ENCODE peak calls at places on chromosomes 5 and 9, in ten cellular contexts. M is brain microvascular endothelial cell; F is A549; L is IMR-90; R is sigmoid colon; X is fibroblast of villous mesenchyme; S is fibroblast of mammary gland; D is heart right ventricle; A is colonic mucosa; Q is CD8-positive, alpha-beta memory T cell. E is an unnamed sample.
A peak's percentile ranks its signal among the peaks of the same experiment; 100 is the strongest.

GRCh38 chr5:22567983-22568382 is 285.2 kb downstream of the CDH12 start:
- DNase-seq in M (no peak), D (no peak), X (no peak), F (no peak), A (no peak), S (no peak), L (peak; percentile 56), R (no peak), Q (no peak), E (no peak)

GRCh38 chr5:178126556-178126955 is 4.3 kb upstream of the RMND5B start:
- DNase-seq in Q (no peak), D (no peak), L (no peak), A (no peak), F (no peak), X (no peak), M (no peak), S (no peak), R (no peak), E (no peak)

GRCh38 chr9:114804504-114804903 is 1.3 kb downstream of the TNFSF15 start:
- DNase-seq in S (peak; percentile 39), F (no peak), R (no peak), Q (no peak), L (peak; percentile 84), A (peak; percentile 84), D (peak; percentile 9), X (peak; percentile 99), M (peak; percentile 90), E (peak; percentile 54)

GRCh38 chr9:70046274-70047070 is 2.8 kb downstream of the MAMDC2 start:
- DNase-seq in S (no peak), F (no peak), L (no peak), Q (no peak), D (no peak), R (peak; percentile 79), A (no peak), M (no peak), X (peak; percentile 6), E (no peak)

GRCh38 chr5:157718529-157718928 is 12.7 kb upstream of the THG1L start:
- DNase-seq in S (peak; percentile 78), X (peak; percentile 76), Q (peak; percentile 8), D (no peak), F (peak; percentile 55), A (peak; percentile 36), M (peak; percentile 68), L (peak; percentile 77), R (no peak), E (no peak)

GRCh38 chr9:92762196-92762595 is 2.4 kb downstream of the BICD2 start:
- DNase-seq in L (no peak), A (no peak), S (no peak), D (no peak), F (no peak), R (no peak), X (no peak), Q (no peak), M (no peak), E (no peak)

GRCh38 chr5:137220523-137220927 is 278.6 kb downstream of the SPOCK1 start:
- DNase-seq in F (peak; percentile 79), D (no peak), X (peak; percentile 80), S (peak; percentile 93), M (peak; percentile 55), R (no peak), A (no peak), Q (no peak), L (peak; percentile 78), E (peak; percentile 51)

GRCh38 chr5:2205185-2205585 is 322.5 kb upstream of the IRX4 start:
- DNase-seq in F (no peak), Q (no peak), M (no peak), R (no peak), A (no peak), X (no peak), L (no peak), D (no peak), S (no peak), E (no peak)

GRCh38 chr5:64767959-64768357 is 533 bp downstream of the SREK1IP1 start:
- DNase-seq in Q (no peak), R (no peak), M (peak; percentile 6), S (peak; percentile 40), A (peak; percentile 33), F (no peak), D (no peak), X (peak; percentile 54), L (peak; percentile 18), E (no peak)

GRCh38 chr5:64768358-64769312 is at the start of the genes CWC27 and SREK1IP1:
- DNase-seq in S (peak; percentile 91), X (peak; percentile 92), R (peak; percentile 87), M (peak; percentile 90), L (peak; percentile 93), A (peak; percentile 82), Q (peak; percentile 83), D (peak; percentile 75), F (peak; percentile 66), E (peak; percentile 51)

GRCh38 chr5:64763948-64764503 is 4.5 kb downstream of the SREK1IP1 start:
- DNase-seq in X (peak; percentile 6), D (no peak), R (no peak), M (no peak), L (no peak), A (no peak), F (no peak), S (no peak), Q (no peak), E (no peak)

GRCh38 chr5:64766105-64766504 is 2.4 kb downstream of the SREK1IP1 start:
- DNase-seq in L (peak; percentile 40), F (no peak), X (peak; percentile 61), S (peak; percentile 40), M (no peak), D (no peak), A (no peak), R (no peak), Q (no peak), E (no peak)

DNA sequence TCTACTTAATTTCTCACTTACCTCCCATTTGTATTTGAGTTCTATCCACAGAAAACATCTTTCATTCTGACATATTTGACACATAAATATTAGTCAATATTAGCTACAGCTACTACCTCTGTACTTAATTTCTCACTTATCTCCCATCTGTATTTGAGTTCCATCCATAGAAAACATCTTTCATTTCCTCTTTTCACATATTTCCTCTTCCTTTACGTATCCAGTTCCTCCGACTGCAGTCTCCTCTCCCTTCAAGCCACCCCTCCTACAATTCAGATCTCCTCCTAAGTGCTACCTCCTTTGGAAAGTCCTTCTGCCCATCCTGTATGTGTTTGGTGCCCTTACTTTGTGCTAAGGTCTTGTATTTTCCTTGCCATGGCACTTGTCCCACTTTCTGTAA is 1.6 kb downstream of the SREK1IP1 start:
- DNase-seq in L (no peak), X (no peak), Q (no peak), A (no peak), R (no peak), D (no peak), M (no peak), S (no peak), F (no peak), E (no peak)
- H3K4me3 ChIP-seq in L (peak overlapping the region; percentile 84), X (peak overlapping the region; percentile 83), Q (no peak overlapping the region), A (peak overlapping the region; percentile 84), R (peak overlapping the region; percentile 64), D (no peak overlapping the region), M (peak overlapping the region; percentile 94), S (peak overlapping the region; percentile 69), F (peak overlapping the region; percentile 91), E (peak overlapping the region; percentile 92)

DNA sequence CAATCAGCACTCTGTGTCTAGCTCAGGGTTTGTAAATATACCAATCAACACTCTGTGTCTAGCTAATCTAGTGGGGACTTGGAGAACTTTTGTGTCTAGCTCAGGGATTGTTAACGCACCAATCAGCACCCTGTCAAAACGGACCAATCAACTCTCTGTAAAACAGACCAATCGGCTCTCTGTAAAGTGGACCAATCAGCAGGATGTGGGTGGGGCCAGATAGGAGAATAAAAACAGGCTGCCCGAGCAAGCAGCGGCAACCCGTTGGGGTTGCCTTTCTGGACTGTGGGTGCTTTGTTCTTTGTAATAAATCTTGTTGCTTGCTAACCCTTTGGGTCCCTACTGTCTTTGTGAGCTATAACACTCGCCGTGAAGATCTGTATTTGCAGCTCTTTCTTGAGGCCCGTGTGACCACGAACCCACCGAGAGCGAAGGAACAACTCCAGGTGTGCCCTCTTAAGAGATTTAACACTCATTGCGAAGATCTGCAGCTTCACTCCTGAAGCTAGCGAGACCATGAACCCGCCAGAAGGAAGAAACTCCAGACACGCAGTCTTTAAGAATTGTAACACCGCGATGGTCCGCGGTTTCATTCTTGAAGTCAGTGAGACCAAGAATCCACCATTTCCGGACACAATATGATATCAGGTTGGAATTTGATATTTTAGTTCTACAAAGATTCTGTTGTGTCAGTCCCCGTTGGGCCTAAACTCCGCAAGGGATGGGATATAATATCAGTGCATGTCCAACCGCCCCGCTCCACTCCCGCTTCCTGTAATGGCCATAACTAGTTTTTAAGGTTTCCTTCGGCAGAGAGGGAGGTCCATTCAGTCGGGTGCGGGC is 738 bp upstream of the TRMT10B start:
- DNase-seq in D (no peak), M (no peak), S (no peak), A (no peak), F (no peak), Q (peak; percentile 8), R (no peak), X (no peak), L (no peak), E (no peak)
- H3K4me3 ChIP-seq in D (peak overlapping the region; percentile 70), M (peak overlapping the region; percentile 80), S (peak overlapping the region; percentile 92), A (peak overlapping the region; percentile 89), F (peak overlapping the region; percentile 85), Q (peak overlapping the region; percentile 99), R (peak overlapping the region; percentile 67), X (peak overlapping the region; percentile 80), L (peak overlapping the region; percentile 82), E (peak overlapping the region; percentile 79)

DNA sequence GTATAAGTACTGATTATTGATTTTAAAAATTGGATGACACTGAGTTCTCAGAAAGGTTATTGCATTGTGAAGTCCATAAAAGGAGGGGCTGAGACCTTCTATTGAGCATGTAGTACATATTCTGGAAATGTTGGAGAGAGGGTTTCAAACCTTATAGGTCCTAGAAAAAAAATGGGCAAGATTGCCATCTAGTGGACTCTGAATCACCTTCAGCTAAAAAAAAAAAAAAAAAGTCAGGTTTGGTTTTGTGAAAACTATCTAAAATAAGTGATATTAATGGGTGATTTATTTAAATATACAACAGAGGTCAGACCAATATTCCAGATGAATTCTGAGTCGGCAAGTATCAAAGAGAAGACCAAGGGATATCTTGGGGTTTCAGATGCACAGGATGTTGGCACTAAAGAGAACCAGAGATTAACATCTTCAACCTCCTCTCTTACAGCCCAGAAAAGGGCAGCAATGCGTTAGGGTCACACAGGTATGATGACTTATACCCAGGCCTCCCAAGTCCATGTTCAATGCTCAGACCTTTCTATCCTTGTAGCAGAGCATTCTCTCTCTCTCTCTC is 109.8 kb upstream of the NMUR2 start:
- DNase-seq in M (no peak), D (no peak), R (no peak), S (peak; percentile 35), F (peak; percentile 10), X (peak; percentile 11), Q (no peak), A (no peak), L (peak; percentile 11), E (no peak)
- H3K4me3 ChIP-seq in M (no peak overlapping the region), D (no peak overlapping the region), R (no peak overlapping the region), S (no peak overlapping the region), F (no peak overlapping the region), X (no peak overlapping the region), Q (no peak overlapping the region), A (no peak overlapping the region), L (no peak overlapping the region), E (no peak overlapping the region)

DNA sequence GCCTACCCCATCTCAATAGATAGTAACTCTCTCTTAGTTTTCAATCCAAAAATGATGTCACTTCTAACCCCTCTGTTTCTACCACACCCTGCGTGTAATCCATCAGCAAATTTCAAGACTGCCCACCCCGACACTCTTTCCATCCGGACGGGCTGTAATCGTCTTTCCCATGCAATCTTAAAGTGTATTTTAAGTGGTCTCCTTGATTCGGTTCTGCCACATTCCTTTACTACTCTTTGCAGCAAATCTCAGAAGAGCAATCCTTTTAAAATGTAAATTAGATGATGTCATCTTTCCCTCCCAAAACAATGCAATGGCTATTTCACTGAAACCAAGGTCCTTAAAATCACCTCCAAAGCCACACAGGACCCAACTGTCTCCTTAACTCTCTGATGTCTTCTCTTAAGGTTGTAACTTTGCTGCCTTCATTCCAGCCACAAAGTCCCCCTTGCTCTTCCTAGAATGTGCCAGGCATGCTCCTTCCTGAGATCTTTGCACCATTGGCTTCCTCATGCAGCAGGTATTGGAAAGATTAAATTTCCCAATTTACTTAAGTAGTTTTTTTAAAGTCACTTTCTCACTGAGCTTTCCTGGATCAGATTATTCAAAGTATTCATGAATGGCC is 932.5 kb upstream of the WWC1 start:
- DNase-seq in X (no peak), M (no peak), S (no peak), F (no peak), R (no peak), A (no peak), L (no peak), D (no peak), Q (no peak), E (no peak)
- H3K4me3 ChIP-seq in X (no peak overlapping the region), M (no peak overlapping the region), S (no peak overlapping the region), F (no peak overlapping the region), R (no peak overlapping the region), A (no peak overlapping the region), L (no peak overlapping the region), D (no peak overlapping the region), Q (no peak overlapping the region), E (no peak overlapping the region)

E was measured in AG04449.